ENCODE peak calls at places on chromosomes 5 and 9, in ten cellular contexts. One of them, this sample, is unnamed.

GRCh38 chr5:31477516-31477915 is 54.4 kb downstream of the DROSHA start:
- DNase-seq in choroid plexus epithelial cell: no peak
- DNase-seq in cardiac muscle cell: no peak
- DNase-seq in foreskin fibroblast: peak
- DNase-seq in heart right ventricle: no peak
- DNase-seq in body of pancreas: no peak
- DNase-seq in uterus: no peak
- DNase-seq in IMR-90: peak
- DNase-seq in CD8-positive, alpha-beta T cell: no peak
- DNase-seq in tibial artery: no peak
- DNase-seq in this sample: no peak

GRCh38 chr9:117772960-117773359 is 68.8 kb downstream of the TLR4 start:
- DNase-seq in IMR-90: no peak
- DNase-seq in cardiac muscle cell: peak
- DNase-seq in foreskin fibroblast: peak
- DNase-seq in heart right ventricle: no peak
- DNase-seq in tibial artery: no peak
- DNase-seq in CD8-positive, alpha-beta T cell: no peak
- DNase-seq in body of pancreas: no peak
- DNase-seq in uterus: no peak
- DNase-seq in choroid plexus epithelial cell: peak
- DNase-seq in this sample: peak

GRCh38 chr9:134390537-134390936 is 64.3 kb downstream of the RXRA start:
- DNase-seq in choroid plexus epithelial cell: no peak
- DNase-seq in IMR-90: no peak
- DNase-seq in tibial artery: no peak
- DNase-seq in heart right ventricle: no peak
- DNase-seq in foreskin fibroblast: no peak
- DNase-seq in body of pancreas: no peak
- DNase-seq in cardiac muscle cell: no peak
- DNase-seq in uterus: no peak
- DNase-seq in CD8-positive, alpha-beta T cell: peak
- DNase-seq in this sample: no peak

GRCh38 chr5:10229306-10230048 is 20.2 kb downstream of the ATPSCKMT start:
- DNase-seq in heart right ventricle: no peak
- DNase-seq in choroid plexus epithelial cell: peak
- DNase-seq in foreskin fibroblast: peak
- DNase-seq in IMR-90: peak
- DNase-seq in CD8-positive, alpha-beta T cell: no peak
- DNase-seq in body of pancreas: no peak
- DNase-seq in tibial artery: no peak
- DNase-seq in uterus: no peak
- DNase-seq in cardiac muscle cell: peak
- DNase-seq in this sample: peak

GRCh38 chr5:121430538-121430937 is 421.1 kb upstream of the FTMT start:
- DNase-seq in foreskin fibroblast: no peak
- DNase-seq in choroid plexus epithelial cell: no peak
- DNase-seq in body of pancreas: no peak
- DNase-seq in IMR-90: no peak
- DNase-seq in tibial artery: no peak
- DNase-seq in uterus: no peak
- DNase-seq in cardiac muscle cell: no peak
- DNase-seq in heart right ventricle: no peak
- DNase-seq in CD8-positive, alpha-beta T cell: no peak
- DNase-seq in this sample: no peak

GRCh38 chr5:159337291-159337974 is 7.1 kb upstream of the IL12B start:
- DNase-seq in cardiac muscle cell: peak
- DNase-seq in choroid plexus epithelial cell: peak
- DNase-seq in foreskin fibroblast: peak
- DNase-seq in IMR-90: peak
- DNase-seq in heart right ventricle: no peak
- DNase-seq in tibial artery: no peak
- DNase-seq in body of pancreas: no peak
- DNase-seq in CD8-positive, alpha-beta T cell: no peak
- DNase-seq in uterus: no peak
- DNase-seq in this sample: peak

GRCh38 chr9:99720455-99721050 is 101.1 kb upstream of the NR4A3 start:
- DNase-seq in foreskin fibroblast: peak
- DNase-seq in tibial artery: no peak
- DNase-seq in uterus: no peak
- DNase-seq in body of pancreas: no peak
- DNase-seq in CD8-positive, alpha-beta T cell: no peak
- DNase-seq in cardiac muscle cell: peak
- DNase-seq in heart right ventricle: no peak
- DNase-seq in IMR-90: peak
- DNase-seq in choroid plexus epithelial cell: peak
- DNase-seq in this sample: peak

GRCh38 chr5:172459396-172460165 is 5.3 kb upstream of the SH3PXD2B start:
- DNase-seq in body of pancreas: no peak
- DNase-seq in CD8-positive, alpha-beta T cell: no peak
- DNase-seq in IMR-90: no peak
- DNase-seq in uterus: no peak
- DNase-seq in choroid plexus epithelial cell: no peak
- DNase-seq in tibial artery: no peak
- DNase-seq in foreskin fibroblast: no peak
- DNase-seq in heart right ventricle: no peak
- DNase-seq in cardiac muscle cell: no peak
- DNase-seq in this sample: no peak

GRCh38 chr9:96554326-96554725 is 65.3 kb downstream of the CDC14B start:
- DNase-seq in heart right ventricle: no peak
- DNase-seq in tibial artery: no peak
- DNase-seq in IMR-90: peak
- DNase-seq in uterus: no peak
- DNase-seq in CD8-positive, alpha-beta T cell: no peak
- DNase-seq in cardiac muscle cell: peak
- DNase-seq in foreskin fibroblast: peak
- DNase-seq in body of pancreas: no peak
- DNase-seq in choroid plexus epithelial cell: peak
- DNase-seq in this sample: no peak

GRCh38 chr5:158268286-158268685 is 409.3 kb upstream of the CLINT1 start:
- DNase-seq in body of pancreas: no peak
- DNase-seq in cardiac muscle cell: no peak
- DNase-seq in choroid plexus epithelial cell: no peak
- DNase-seq in IMR-90: no peak
- DNase-seq in heart right ventricle: no peak
- DNase-seq in tibial artery: no peak
- DNase-seq in foreskin fibroblast: no peak
- DNase-seq in CD8-positive, alpha-beta T cell: no peak
- DNase-seq in uterus: no peak
- DNase-seq in this sample: no peak

GRCh38 chr9:134411451-134412297 is 85.4 kb downstream of the RXRA start:
- DNase-seq in cardiac muscle cell: peak
- DNase-seq in tibial artery: no peak
- DNase-seq in body of pancreas: no peak
- DNase-seq in IMR-90: no peak
- DNase-seq in heart right ventricle: peak
- DNase-seq in uterus: no peak
- DNase-seq in choroid plexus epithelial cell: peak
- DNase-seq in CD8-positive, alpha-beta T cell: no peak
- DNase-seq in foreskin fibroblast: peak
- DNase-seq in this sample: peak

GRCh38 chr9:120510816-120511215 is 69.2 kb downstream of the CDK5RAP2 start:
- DNase-seq in cardiac muscle cell: no peak
- DNase-seq in body of pancreas: no peak
- DNase-seq in choroid plexus epithelial cell: peak
- DNase-seq in IMR-90: peak
- DNase-seq in CD8-positive, alpha-beta T cell: no peak
- DNase-seq in heart right ventricle: no peak
- DNase-seq in uterus: no peak
- DNase-seq in tibial artery: no peak
- DNase-seq in foreskin fibroblast: peak
- DNase-seq in this sample: no peak

GRCh38 chr5:73344835-73345234 is 103.7 kb downstream of the FOXD1 start:
- DNase-seq in IMR-90: no peak
- DNase-seq in uterus: no peak
- DNase-seq in tibial artery: no peak
- DNase-seq in choroid plexus epithelial cell: no peak
- DNase-seq in heart right ventricle: no peak
- DNase-seq in cardiac muscle cell: no peak
- DNase-seq in CD8-positive, alpha-beta T cell: no peak
- DNase-seq in body of pancreas: no peak
- DNase-seq in foreskin fibroblast: peak
- DNase-seq in this sample: peak

GRCh38 chr9:116058421-116058820 is 95.2 kb upstream of the PAPPA start:
- DNase-seq in cardiac muscle cell: peak
- DNase-seq in body of pancreas: no peak
- DNase-seq in IMR-90: no peak
- DNase-seq in uterus: no peak
- DNase-seq in foreskin fibroblast: peak
- DNase-seq in choroid plexus epithelial cell: peak
- DNase-seq in CD8-positive, alpha-beta T cell: no peak
- DNase-seq in heart right ventricle: no peak
- DNase-seq in tibial artery: no peak
- DNase-seq in this sample: peak

GRCh38 chr9:74521009-74521408 is 23.9 kb downstream of the RORB start:
- DNase-seq in heart right ventricle: no peak
- DNase-seq in IMR-90: no peak
- DNase-seq in foreskin fibroblast: peak
- DNase-seq in CD8-positive, alpha-beta T cell: no peak
- DNase-seq in body of pancreas: no peak
- DNase-seq in cardiac muscle cell: no peak
- DNase-seq in uterus: no peak
- DNase-seq in choroid plexus epithelial cell: peak
- DNase-seq in tibial artery: no peak
- DNase-seq in this sample: no peak

GRCh38 chr5:146553446-146553845 is 37.5 kb upstream of the GPR151 start:
- DNase-seq in uterus: no peak
- DNase-seq in foreskin fibroblast: no peak
- DNase-seq in CD8-positive, alpha-beta T cell: no peak
- DNase-seq in choroid plexus epithelial cell: no peak
- DNase-seq in heart right ventricle: no peak
- DNase-seq in IMR-90: no peak
- DNase-seq in cardiac muscle cell: peak
- DNase-seq in tibial artery: no peak
- DNase-seq in body of pancreas: no peak
- DNase-seq in this sample: no peak

GRCh38 chr9:133952598-133953550 is 39.2 kb downstream of the VAV2 start:
- DNase-seq in uterus: no peak
- DNase-seq in choroid plexus epithelial cell: no peak
- DNase-seq in cardiac muscle cell: no peak
- DNase-seq in CD8-positive, alpha-beta T cell: no peak
- DNase-seq in body of pancreas: no peak
- DNase-seq in foreskin fibroblast: no peak
- DNase-seq in tibial artery: no peak
- DNase-seq in IMR-90: no peak
- DNase-seq in heart right ventricle: no peak
- DNase-seq in this sample: no peak

GRCh38 chr5:93579561-93580386 is 1.2 kb downstream of the NR2F1-AS1 start:
- DNase-seq in choroid plexus epithelial cell: peak
- DNase-seq in foreskin fibroblast: peak
- DNase-seq in cardiac muscle cell: peak
- DNase-seq in uterus: no peak
- DNase-seq in heart right ventricle: no peak
- DNase-seq in IMR-90: peak
- DNase-seq in tibial artery: no peak
- DNase-seq in CD8-positive, alpha-beta T cell: no peak
- DNase-seq in body of pancreas: no peak
- DNase-seq in this sample: peak

DNA sequence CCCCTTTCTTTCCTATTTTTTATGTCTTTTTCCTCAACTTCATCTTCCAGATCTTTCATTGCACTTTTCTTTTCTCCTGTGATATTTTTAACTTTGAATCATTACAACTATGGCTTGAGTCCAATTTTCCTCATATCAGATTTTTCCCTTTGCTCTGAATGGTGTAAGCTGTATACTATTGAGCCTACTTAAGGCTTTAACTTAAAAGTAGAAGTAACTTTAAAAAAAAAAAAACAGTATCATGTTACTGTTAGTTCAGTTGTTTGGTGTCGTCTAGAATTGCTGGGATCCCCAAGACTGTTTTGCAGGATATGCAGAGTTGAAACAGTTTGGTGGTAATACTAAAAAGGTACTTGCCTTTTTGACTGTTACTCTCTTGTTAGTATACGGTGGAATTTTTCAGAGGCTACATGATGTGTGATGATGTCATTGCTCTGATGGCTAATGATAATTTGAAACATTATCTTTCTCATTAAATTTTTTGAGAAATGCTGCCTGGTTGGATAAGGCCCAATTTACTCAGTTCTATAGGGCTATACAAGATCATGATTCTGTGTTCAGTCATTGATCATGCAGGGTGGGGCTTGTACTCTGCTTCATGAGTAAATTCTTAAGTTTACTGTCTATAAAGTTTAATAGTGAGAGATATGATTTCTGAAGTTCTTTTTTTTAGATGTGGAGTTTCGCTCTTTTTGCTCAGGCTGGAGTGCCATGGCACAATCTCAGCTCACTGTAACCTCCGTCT is 8.8 kb downstream of the NAA35 start:
- DNase-seq in choroid plexus epithelial cell: peak
- DNase-seq in uterus: no peak
- DNase-seq in body of pancreas: no peak
- DNase-seq in IMR-90: peak
- DNase-seq in tibial artery: no peak
- DNase-seq in CD8-positive, alpha-beta T cell: no peak
- DNase-seq in foreskin fibroblast: peak
- DNase-seq in heart right ventricle: no peak
- DNase-seq in cardiac muscle cell: peak
- DNase-seq in this sample: peak
- H3K4me3 ChIP-seq in choroid plexus epithelial cell: no peak
- H3K4me3 ChIP-seq in uterus: no peak
- H3K4me3 ChIP-seq in body of pancreas: no peak
- H3K4me3 ChIP-seq in IMR-90: no peak
- H3K4me3 ChIP-seq in tibial artery: no peak
- H3K4me3 ChIP-seq in CD8-positive, alpha-beta T cell: no peak
- H3K4me3 ChIP-seq in foreskin fibroblast: no peak
- H3K4me3 ChIP-seq in heart right ventricle: no peak
- H3K4me3 ChIP-seq in cardiac muscle cell: no peak
- H3K4me3 ChIP-seq in this sample: no peak

GRCh38 chr5:139385061-139385889 is 2.2 kb upstream of the SLC23A1 start:
- DNase-seq in tibial artery: peak
- DNase-seq in cardiac muscle cell: no peak
- DNase-seq in body of pancreas: no peak
- DNase-seq in IMR-90: no peak
- DNase-seq in choroid plexus epithelial cell: no peak
- DNase-seq in foreskin fibroblast: peak
- DNase-seq in heart right ventricle: no peak
- DNase-seq in CD8-positive, alpha-beta T cell: peak
- DNase-seq in uterus: no peak
- DNase-seq in this sample: no peak
- TF ChIP-seq CTCF in tibial artery: no peak
- TF ChIP-seq CTCF in cardiac muscle cell: no peak
- TF ChIP-seq CTCF in body of pancreas: peak
- TF ChIP-seq CTCF in IMR-90: no peak
- TF ChIP-seq CTCF in choroid plexus epithelial cell: no peak
- TF ChIP-seq CTCF in foreskin fibroblast: no peak
- TF ChIP-seq CTCF in heart right ventricle: peak
- TF ChIP-seq CTCF in CD8-positive, alpha-beta T cell: no peak
- TF ChIP-seq CTCF in uterus: no peak
- TF ChIP-seq CTCF in this sample: no peak

GRCh38 chr9:130237071-130237470 is 28.5 kb upstream of the HMCN2 start:
- DNase-seq in CD8-positive, alpha-beta T cell: no peak
- DNase-seq in uterus: no peak
- DNase-seq in IMR-90: no peak
- DNase-seq in body of pancreas: no peak
- DNase-seq in choroid plexus epithelial cell: peak
- DNase-seq in heart right ventricle: no peak
- DNase-seq in cardiac muscle cell: no peak
- DNase-seq in tibial artery: no peak
- DNase-seq in foreskin fibroblast: no peak
- DNase-seq in this sample: no peak
- H3K4me3 ChIP-seq in CD8-positive, alpha-beta T cell: no peak
- H3K4me3 ChIP-seq in uterus: no peak
- H3K4me3 ChIP-seq in IMR-90: no peak
- H3K4me3 ChIP-seq in body of pancreas: no peak
- H3K4me3 ChIP-seq in choroid plexus epithelial cell: no peak
- H3K4me3 ChIP-seq in heart right ventricle: no peak
- H3K4me3 ChIP-seq in cardiac muscle cell: no peak
- H3K4me3 ChIP-seq in tibial artery: no peak
- H3K4me3 ChIP-seq in foreskin fibroblast: no peak
- H3K4me3 ChIP-seq in this sample: no peak

GRCh38 chr5:37724395-37725125 is 115.3 kb downstream of the GDNF start:
- DNase-seq in IMR-90: no peak
- DNase-seq in cardiac muscle cell: peak
- DNase-seq in choroid plexus epithelial cell: no peak
- DNase-seq in CD8-positive, alpha-beta T cell: no peak
- DNase-seq in uterus: no peak
- DNase-seq in tibial artery: no peak
- DNase-seq in foreskin fibroblast: peak
- DNase-seq in body of pancreas: no peak
- DNase-seq in heart right ventricle: no peak
- DNase-seq in this sample: peak
- TF ChIP-seq CTCF in IMR-90: no peak
- TF ChIP-seq CTCF in cardiac muscle cell: no peak
- TF ChIP-seq CTCF in choroid plexus epithelial cell: no peak
- TF ChIP-seq CTCF in CD8-positive, alpha-beta T cell: no peak
- TF ChIP-seq CTCF in uterus: no peak
- TF ChIP-seq CTCF in tibial artery: no peak
- TF ChIP-seq CTCF in foreskin fibroblast: no peak
- TF ChIP-seq CTCF in body of pancreas: no peak
- TF ChIP-seq CTCF in heart right ventricle: no peak
- TF ChIP-seq CTCF in this sample: no peak